ENCODE peak calls at places on chromosomes 13 and 19, in seven cellular contexts. N, U, F, C, A, K and V are unnamed samples.

GRCh38 chr19:6866646-6867255 is 20.6 kb upstream of the ADGRE1 start:
- DNase-seq in N (no peak), U (no peak), F (no peak), C (peak; percentile 15), A (no peak), K (no peak), V (no peak)

GRCh38 chr13:49366841-49367240 is 77.0 kb downstream of the CAB39L start:
- DNase-seq in N (peak; percentile 26), U (no peak), F (no peak), C (peak; percentile 32), A (no peak), K (no peak), V (peak; percentile 80)

GRCh38 chr13:43470610-43471009 is 316.2 kb downstream of the ENOX1 start:
- DNase-seq in N (peak; percentile 38), U (no peak), F (no peak), C (no peak), A (no peak), K (no peak), V (no peak)

GRCh38 chr13:32261567-32261966 is 53.6 kb downstream of the ZAR1L start:
- DNase-seq in N (peak; percentile 94), U (peak; percentile 82), F (peak; percentile 79), C (peak; percentile 77), A (no peak), K (no peak), V (peak; percentile 48)

GRCh38 chr13:78137404-78138142 is 218.9 kb upstream of the EDNRB start:
- DNase-seq in N (peak; percentile 74), U (peak; percentile 52), F (peak; percentile 14), C (peak; percentile 58), A (no peak), K (no peak), V (peak; percentile 70)

GRCh38 chr13:45728759-45729158 is 26.6 kb downstream of the CBY2 start:
- DNase-seq in N (no peak), U (no peak), F (no peak), C (peak; percentile 44), A (no peak), K (no peak), V (no peak)

GRCh38 chr13:114211446-114211845 is 23.3 kb upstream of the CDC16 start:
- DNase-seq in N (no peak), U (no peak), F (no peak), C (no peak), A (no peak), K (no peak), V (no peak)

GRCh38 chr13:102089177-102089576 is 312.7 kb downstream of the FGF14 start:
- DNase-seq in N (peak; percentile 19), U (no peak), F (no peak), C (peak; percentile 1), A (no peak), K (no peak), V (peak; percentile 3)